ENCODE peak calls at places on chromosomes 6 and 20, in seven cellular contexts. One of them, this sample, is unnamed.

GRCh38 chr6:72819609-72820008 is 197.7 kb downstream of the KCNQ5 start:
- DNase-seq in psoas muscle: peak
- DNase-seq in mammary epithelial cell: peak
- DNase-seq in GF-D8: peak
- DNase-seq in activated CD4-positive, CD25-positive, alpha-beta regulatory T cell: no peak
- DNase-seq in activated CD4-positive, alpha-beta T cell treated with anti-CD3 and anti-CD28 coated beads, Interleukin-2, amount 50 U/mL, for 1 hour: no peak
- DNase-seq in AG08396: no peak
- DNase-seq in this sample: no peak

GRCh38 chr20:38303908-38304379 is at the start of gene BPI:
- DNase-seq in psoas muscle: no peak
- DNase-seq in mammary epithelial cell: no peak
- DNase-seq in GF-D8: peak
- DNase-seq in activated CD4-positive, CD25-positive, alpha-beta regulatory T cell: no peak
- DNase-seq in activated CD4-positive, alpha-beta T cell treated with anti-CD3 and anti-CD28 coated beads, Interleukin-2, amount 50 U/mL, for 1 hour: no peak
- DNase-seq in AG08396: no peak
- DNase-seq in this sample: no peak

GRCh38 chr6:1701668-1702353 is 92.1 kb downstream of the FOXC1 start:
- DNase-seq in psoas muscle: no peak
- DNase-seq in mammary epithelial cell: no peak
- DNase-seq in GF-D8: no peak
- DNase-seq in activated CD4-positive, CD25-positive, alpha-beta regulatory T cell: no peak
- DNase-seq in activated CD4-positive, alpha-beta T cell treated with anti-CD3 and anti-CD28 coated beads, Interleukin-2, amount 50 U/mL, for 1 hour: no peak
- DNase-seq in AG08396: peak
- DNase-seq in this sample: no peak

GRCh38 chr6:139708342-139709199 is 334.1 kb upstream of the CITED2 start:
- DNase-seq in psoas muscle: no peak
- DNase-seq in mammary epithelial cell: peak
- DNase-seq in GF-D8: no peak
- DNase-seq in activated CD4-positive, CD25-positive, alpha-beta regulatory T cell: no peak
- DNase-seq in activated CD4-positive, alpha-beta T cell treated with anti-CD3 and anti-CD28 coated beads, Interleukin-2, amount 50 U/mL, for 1 hour: no peak
- DNase-seq in AG08396: peak
- DNase-seq in this sample: no peak

GRCh38 chr6:4928426-4928825 is 75.4 kb downstream of the RPP40 start:
- DNase-seq in psoas muscle: no peak
- DNase-seq in mammary epithelial cell: peak
- DNase-seq in GF-D8: peak
- DNase-seq in activated CD4-positive, CD25-positive, alpha-beta regulatory T cell: no peak
- DNase-seq in activated CD4-positive, alpha-beta T cell treated with anti-CD3 and anti-CD28 coated beads, Interleukin-2, amount 50 U/mL, for 1 hour: no peak
- DNase-seq in AG08396: peak
- DNase-seq in this sample: no peak

GRCh38 chr20:43904195-43904594 is 10.5 kb upstream of the TOX2 start:
- DNase-seq in psoas muscle: no peak
- DNase-seq in mammary epithelial cell: no peak
- DNase-seq in GF-D8: no peak
- DNase-seq in activated CD4-positive, CD25-positive, alpha-beta regulatory T cell: no peak
- DNase-seq in activated CD4-positive, alpha-beta T cell treated with anti-CD3 and anti-CD28 coated beads, Interleukin-2, amount 50 U/mL, for 1 hour: no peak
- DNase-seq in AG08396: no peak
- DNase-seq in this sample: no peak

GRCh38 chr6:135280375-135281136 is 99.4 kb downstream of the MYB start:
- DNase-seq in psoas muscle: no peak
- DNase-seq in mammary epithelial cell: no peak
- DNase-seq in GF-D8: peak
- DNase-seq in activated CD4-positive, CD25-positive, alpha-beta regulatory T cell: no peak
- DNase-seq in activated CD4-positive, alpha-beta T cell treated with anti-CD3 and anti-CD28 coated beads, Interleukin-2, amount 50 U/mL, for 1 hour: no peak
- DNase-seq in AG08396: no peak
- DNase-seq in this sample: no peak

GRCh38 chr6:111741177-111741952 is 131.9 kb downstream of the FYN start:
- DNase-seq in psoas muscle: no peak
- DNase-seq in mammary epithelial cell: no peak
- DNase-seq in GF-D8: no peak
- DNase-seq in activated CD4-positive, CD25-positive, alpha-beta regulatory T cell: no peak
- DNase-seq in activated CD4-positive, alpha-beta T cell treated with anti-CD3 and anti-CD28 coated beads, Interleukin-2, amount 50 U/mL, for 1 hour: no peak
- DNase-seq in AG08396: no peak
- DNase-seq in this sample: no peak

GRCh38 chr6:139371421-139372253 is 2.8 kb downstream of the CITED2 start:
- DNase-seq in psoas muscle: no peak
- DNase-seq in mammary epithelial cell: no peak
- DNase-seq in GF-D8: no peak
- DNase-seq in activated CD4-positive, CD25-positive, alpha-beta regulatory T cell: no peak
- DNase-seq in activated CD4-positive, alpha-beta T cell treated with anti-CD3 and anti-CD28 coated beads, Interleukin-2, amount 50 U/mL, for 1 hour: no peak
- DNase-seq in AG08396: no peak
- DNase-seq in this sample: no peak

GRCh38 chr6:139230421-139230840 is 61.4 kb downstream of the TXLNB start:
- DNase-seq in psoas muscle: no peak
- DNase-seq in mammary epithelial cell: no peak
- DNase-seq in GF-D8: peak
- DNase-seq in activated CD4-positive, CD25-positive, alpha-beta regulatory T cell: no peak
- DNase-seq in activated CD4-positive, alpha-beta T cell treated with anti-CD3 and anti-CD28 coated beads, Interleukin-2, amount 50 U/mL, for 1 hour: no peak
- DNase-seq in AG08396: no peak
- DNase-seq in this sample: no peak

GRCh38 chr6:121187833-121188200 is 146.5 kb downstream of the TBC1D32 start:
- DNase-seq in psoas muscle: no peak
- DNase-seq in mammary epithelial cell: peak
- DNase-seq in GF-D8: no peak
- DNase-seq in activated CD4-positive, CD25-positive, alpha-beta regulatory T cell: no peak
- DNase-seq in activated CD4-positive, alpha-beta T cell treated with anti-CD3 and anti-CD28 coated beads, Interleukin-2, amount 50 U/mL, for 1 hour: no peak
- DNase-seq in AG08396: no peak
- DNase-seq in this sample: no peak

GRCh38 chr6:34243901-34244884 is 4.6 kb downstream of the SMIM29 start:
- DNase-seq in psoas muscle: peak
- DNase-seq in mammary epithelial cell: peak
- DNase-seq in GF-D8: no peak
- DNase-seq in activated CD4-positive, CD25-positive, alpha-beta regulatory T cell: no peak
- DNase-seq in activated CD4-positive, alpha-beta T cell treated with anti-CD3 and anti-CD28 coated beads, Interleukin-2, amount 50 U/mL, for 1 hour: no peak
- DNase-seq in AG08396: peak
- DNase-seq in this sample: no peak

GRCh38 chr6:134519456-134519855 is 201.5 kb upstream of the SGK1 start:
- DNase-seq in psoas muscle: peak
- DNase-seq in mammary epithelial cell: no peak
- DNase-seq in GF-D8: no peak
- DNase-seq in activated CD4-positive, CD25-positive, alpha-beta regulatory T cell: peak
- DNase-seq in activated CD4-positive, alpha-beta T cell treated with anti-CD3 and anti-CD28 coated beads, Interleukin-2, amount 50 U/mL, for 1 hour: peak
- DNase-seq in AG08396: no peak
- DNase-seq in this sample: no peak

GRCh38 chr6:116190550-116190949 is 63.3 kb downstream of the TSPYL4 start:
- DNase-seq in psoas muscle: no peak
- DNase-seq in mammary epithelial cell: no peak
- DNase-seq in GF-D8: no peak
- DNase-seq in activated CD4-positive, CD25-positive, alpha-beta regulatory T cell: no peak
- DNase-seq in activated CD4-positive, alpha-beta T cell treated with anti-CD3 and anti-CD28 coated beads, Interleukin-2, amount 50 U/mL, for 1 hour: no peak
- DNase-seq in AG08396: peak
- DNase-seq in this sample: no peak

GRCh38 chr6:137005073-137005472 is 39.7 kb downstream of the IL20RA start:
- DNase-seq in psoas muscle: no peak
- DNase-seq in mammary epithelial cell: no peak
- DNase-seq in GF-D8: no peak
- DNase-seq in activated CD4-positive, CD25-positive, alpha-beta regulatory T cell: no peak
- DNase-seq in activated CD4-positive, alpha-beta T cell treated with anti-CD3 and anti-CD28 coated beads, Interleukin-2, amount 50 U/mL, for 1 hour: no peak
- DNase-seq in AG08396: no peak
- DNase-seq in this sample: no peak

GRCh38 chr6:87623248-87623647 is 33.3 kb downstream of the ORC3 start:
- DNase-seq in psoas muscle: no peak
- DNase-seq in mammary epithelial cell: no peak
- DNase-seq in GF-D8: no peak
- DNase-seq in activated CD4-positive, CD25-positive, alpha-beta regulatory T cell: no peak
- DNase-seq in activated CD4-positive, alpha-beta T cell treated with anti-CD3 and anti-CD28 coated beads, Interleukin-2, amount 50 U/mL, for 1 hour: no peak
- DNase-seq in AG08396: no peak
- DNase-seq in this sample: no peak

GRCh38 chr6:44563397-44563796 is 175.9 kb downstream of the CDC5L start:
- DNase-seq in psoas muscle: no peak
- DNase-seq in mammary epithelial cell: no peak
- DNase-seq in GF-D8: no peak
- DNase-seq in activated CD4-positive, CD25-positive, alpha-beta regulatory T cell: no peak
- DNase-seq in activated CD4-positive, alpha-beta T cell treated with anti-CD3 and anti-CD28 coated beads, Interleukin-2, amount 50 U/mL, for 1 hour: no peak
- DNase-seq in AG08396: no peak
- DNase-seq in this sample: no peak

GRCh38 chr20:12371955-12372354 is 454.3 kb downstream of the BTBD3 start:
- DNase-seq in psoas muscle: no peak
- DNase-seq in mammary epithelial cell: no peak
- DNase-seq in GF-D8: no peak
- DNase-seq in activated CD4-positive, CD25-positive, alpha-beta regulatory T cell: no peak
- DNase-seq in activated CD4-positive, alpha-beta T cell treated with anti-CD3 and anti-CD28 coated beads, Interleukin-2, amount 50 U/mL, for 1 hour: no peak
- DNase-seq in AG08396: no peak
- DNase-seq in this sample: no peak

GRCh38 chr6:83702749-83703148 is 6.2 kb downstream of the SNAP91 start:
- DNase-seq in psoas muscle: no peak
- DNase-seq in mammary epithelial cell: no peak
- DNase-seq in GF-D8: no peak
- DNase-seq in activated CD4-positive, CD25-positive, alpha-beta regulatory T cell: no peak
- DNase-seq in activated CD4-positive, alpha-beta T cell treated with anti-CD3 and anti-CD28 coated beads, Interleukin-2, amount 50 U/mL, for 1 hour: no peak
- DNase-seq in AG08396: no peak
- DNase-seq in this sample: no peak

GRCh38 chr6:120935908-120936307 is 398.4 kb downstream of the TBC1D32 start:
- DNase-seq in psoas muscle: no peak
- DNase-seq in mammary epithelial cell: no peak
- DNase-seq in GF-D8: no peak
- DNase-seq in activated CD4-positive, CD25-positive, alpha-beta regulatory T cell: no peak
- DNase-seq in activated CD4-positive, alpha-beta T cell treated with anti-CD3 and anti-CD28 coated beads, Interleukin-2, amount 50 U/mL, for 1 hour: no peak
- DNase-seq in AG08396: no peak
- DNase-seq in this sample: no peak

GRCh38 chr20:43096471-43096870 is 93.2 kb downstream of the PTPRT start:
- DNase-seq in psoas muscle: no peak
- DNase-seq in mammary epithelial cell: no peak
- DNase-seq in GF-D8: no peak
- DNase-seq in activated CD4-positive, CD25-positive, alpha-beta regulatory T cell: no peak
- DNase-seq in activated CD4-positive, alpha-beta T cell treated with anti-CD3 and anti-CD28 coated beads, Interleukin-2, amount 50 U/mL, for 1 hour: no peak
- DNase-seq in AG08396: no peak
- DNase-seq in this sample: no peak